ENCODE peak calls at places on chromosome 5, in nine cellular contexts. One of them, this sample, is unnamed.

GRCh38 chr5:79436224-79436623 is 77.7 kb downstream of the HOMER1 start:
- DNase-seq in gastrocnemius medialis: no peak
- DNase-seq in A549: peak
- DNase-seq in testis: no peak
- DNase-seq in uterus: no peak
- DNase-seq in heart left ventricle: no peak
- DNase-seq in sigmoid colon: no peak
- DNase-seq in transverse colon: no peak
- DNase-seq in body of pancreas: no peak
- DNase-seq in this sample: no peak

GRCh38 chr5:74594172-74595040 is 46.1 kb downstream of the ENC1 start:
- DNase-seq in gastrocnemius medialis: no peak
- DNase-seq in A549: no peak
- DNase-seq in testis: no peak
- DNase-seq in uterus: no peak
- DNase-seq in heart left ventricle: no peak
- DNase-seq in sigmoid colon: no peak
- DNase-seq in transverse colon: no peak
- DNase-seq in body of pancreas: no peak
- DNase-seq in this sample: no peak

GRCh38 chr5:172904643-172905345 is 54.4 kb upstream of the RPL26L1 start:
- DNase-seq in gastrocnemius medialis: peak
- DNase-seq in A549: peak
- DNase-seq in testis: peak
- DNase-seq in uterus: peak
- DNase-seq in heart left ventricle: peak
- DNase-seq in sigmoid colon: peak
- DNase-seq in transverse colon: peak
- DNase-seq in body of pancreas: peak
- DNase-seq in this sample: peak

GRCh38 chr5:172891716-172892421 is 57.8 kb downstream of the ERGIC1 start:
- DNase-seq in gastrocnemius medialis: peak
- DNase-seq in A549: peak
- DNase-seq in testis: no peak
- DNase-seq in uterus: peak
- DNase-seq in heart left ventricle: peak
- DNase-seq in sigmoid colon: peak
- DNase-seq in transverse colon: no peak
- DNase-seq in body of pancreas: peak
- DNase-seq in this sample: peak

GRCh38 chr5:151020304-151021031 is at the start of gene GPX3:
- DNase-seq in gastrocnemius medialis: peak
- DNase-seq in A549: peak
- DNase-seq in testis: peak
- DNase-seq in uterus: peak
- DNase-seq in heart left ventricle: peak
- DNase-seq in sigmoid colon: peak
- DNase-seq in transverse colon: peak
- DNase-seq in body of pancreas: peak
- DNase-seq in this sample: peak

GRCh38 chr5:42495908-42496307 is 72.7 kb downstream of the GHR start:
- DNase-seq in gastrocnemius medialis: peak
- DNase-seq in A549: no peak
- DNase-seq in testis: no peak
- DNase-seq in uterus: no peak
- DNase-seq in heart left ventricle: no peak
- DNase-seq in sigmoid colon: no peak
- DNase-seq in transverse colon: no peak
- DNase-seq in body of pancreas: no peak
- DNase-seq in this sample: no peak

GRCh38 chr5:73496984-73497457 is 1.2 kb upstream of the BTF3 start:
- DNase-seq in gastrocnemius medialis: no peak
- DNase-seq in A549: peak
- DNase-seq in testis: no peak
- DNase-seq in uterus: no peak
- DNase-seq in heart left ventricle: no peak
- DNase-seq in sigmoid colon: no peak
- DNase-seq in transverse colon: no peak
- DNase-seq in body of pancreas: no peak
- DNase-seq in this sample: no peak

GRCh38 chr5:129103397-129103796 is 8.8 kb downstream of the ISOC1 start:
- DNase-seq in gastrocnemius medialis: no peak
- DNase-seq in A549: no peak
- DNase-seq in testis: no peak
- DNase-seq in uterus: no peak
- DNase-seq in heart left ventricle: no peak
- DNase-seq in sigmoid colon: no peak
- DNase-seq in transverse colon: no peak
- DNase-seq in body of pancreas: no peak
- DNase-seq in this sample: no peak

GRCh38 chr5:76622973-76623596 is at the start of gene F2RL2:
- DNase-seq in gastrocnemius medialis: no peak
- DNase-seq in A549: peak
- DNase-seq in testis: no peak
- DNase-seq in uterus: peak
- DNase-seq in heart left ventricle: peak
- DNase-seq in sigmoid colon: peak
- DNase-seq in transverse colon: no peak
- DNase-seq in body of pancreas: no peak
- DNase-seq in this sample: peak

GRCh38 chr5:177309351-177310191 is 2.1 kb downstream of the MXD3 start:
- DNase-seq in gastrocnemius medialis: peak
- DNase-seq in A549: peak
- DNase-seq in testis: peak
- DNase-seq in uterus: no peak
- DNase-seq in heart left ventricle: peak
- DNase-seq in sigmoid colon: peak
- DNase-seq in transverse colon: peak
- DNase-seq in body of pancreas: peak
- DNase-seq in this sample: peak

GRCh38 chr5:11719888-11720481 is 184.3 kb downstream of the CTNND2 start:
- DNase-seq in gastrocnemius medialis: no peak
- DNase-seq in A549: peak
- DNase-seq in testis: peak
- DNase-seq in uterus: no peak
- DNase-seq in heart left ventricle: peak
- DNase-seq in sigmoid colon: no peak
- DNase-seq in transverse colon: peak
- DNase-seq in body of pancreas: peak
- DNase-seq in this sample: peak

DNA sequence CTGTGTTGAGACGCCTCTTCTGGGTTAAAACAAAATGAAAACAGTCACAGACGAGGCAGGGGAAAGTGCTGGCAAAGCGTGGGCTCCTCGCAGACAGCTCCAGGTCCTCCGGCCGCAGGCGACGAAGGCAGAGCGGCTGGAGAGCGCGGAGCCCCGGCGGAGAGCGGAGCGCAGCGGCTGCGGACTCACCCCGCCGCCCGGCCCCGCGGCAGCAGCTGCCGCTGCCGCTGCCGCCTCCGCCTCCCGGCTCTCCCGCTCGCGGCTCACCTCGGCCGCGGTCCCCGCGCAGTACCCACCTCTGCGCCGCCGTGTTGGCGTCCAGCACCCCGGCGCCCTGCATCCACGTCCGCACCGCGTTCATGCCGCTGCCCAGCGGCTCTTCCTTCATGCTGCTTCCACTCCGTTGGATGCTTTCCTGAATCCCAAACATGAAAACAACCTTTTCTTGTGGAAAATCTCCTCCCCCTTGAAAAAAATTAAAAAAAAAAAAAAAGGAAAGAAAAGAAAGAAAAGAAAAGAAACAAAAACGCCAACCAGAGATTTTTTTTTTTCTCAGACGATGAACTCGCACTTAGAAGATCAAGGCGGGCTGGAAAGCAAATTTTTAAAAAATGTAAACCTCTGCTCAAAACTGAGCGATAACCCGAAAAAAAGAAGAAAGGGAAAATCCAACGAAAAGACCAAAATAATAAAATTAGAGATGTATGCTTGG is 511 bp downstream of the EBF1 start:
- DNase-seq in gastrocnemius medialis: no peak
- DNase-seq in A549: peak
- DNase-seq in testis: no peak
- DNase-seq in uterus: peak
- DNase-seq in heart left ventricle: peak
- DNase-seq in sigmoid colon: no peak
- DNase-seq in transverse colon: no peak
- DNase-seq in body of pancreas: no peak
- DNase-seq in this sample: no peak
- TF ChIP-seq POLR2A in gastrocnemius medialis: no peak
- TF ChIP-seq POLR2A in A549: peak
- TF ChIP-seq POLR2A in testis: no peak
- TF ChIP-seq POLR2A in uterus: no peak
- TF ChIP-seq POLR2A in heart left ventricle: no peak
- TF ChIP-seq POLR2A in sigmoid colon: no peak
- TF ChIP-seq POLR2A in transverse colon: no peak
- TF ChIP-seq POLR2A in body of pancreas: no peak
- TF ChIP-seq POLR2A in this sample: no peak

GRCh38 chr5:159209438-159210305 is at the start of gene RNF145:
- DNase-seq in gastrocnemius medialis: peak
- DNase-seq in A549: peak
- DNase-seq in testis: peak
- DNase-seq in uterus: peak
- DNase-seq in heart left ventricle: peak
- DNase-seq in sigmoid colon: peak
- DNase-seq in transverse colon: peak
- DNase-seq in body of pancreas: peak
- DNase-seq in this sample: peak

GRCh38 chr5:159210846-159211245 is 1.5 kb upstream of the RNF145 start:
- DNase-seq in gastrocnemius medialis: no peak
- DNase-seq in A549: no peak
- DNase-seq in testis: no peak
- DNase-seq in uterus: no peak
- DNase-seq in heart left ventricle: no peak
- DNase-seq in sigmoid colon: no peak
- DNase-seq in transverse colon: no peak
- DNase-seq in body of pancreas: no peak
- DNase-seq in this sample: no peak

GRCh38 chr5:159211712-159212111 is 2.4 kb upstream of the RNF145 start:
- DNase-seq in gastrocnemius medialis: no peak
- DNase-seq in A549: no peak
- DNase-seq in testis: no peak
- DNase-seq in uterus: no peak
- DNase-seq in heart left ventricle: no peak
- DNase-seq in sigmoid colon: no peak
- DNase-seq in transverse colon: peak
- DNase-seq in body of pancreas: no peak
- DNase-seq in this sample: no peak

GRCh38 chr5:159208508-159209437 is 580 bp downstream of the RNF145 start:
- DNase-seq in gastrocnemius medialis: peak
- DNase-seq in A549: peak
- DNase-seq in testis: peak
- DNase-seq in uterus: peak
- DNase-seq in heart left ventricle: peak
- DNase-seq in sigmoid colon: peak
- DNase-seq in transverse colon: peak
- DNase-seq in body of pancreas: peak
- DNase-seq in this sample: peak

DNA sequence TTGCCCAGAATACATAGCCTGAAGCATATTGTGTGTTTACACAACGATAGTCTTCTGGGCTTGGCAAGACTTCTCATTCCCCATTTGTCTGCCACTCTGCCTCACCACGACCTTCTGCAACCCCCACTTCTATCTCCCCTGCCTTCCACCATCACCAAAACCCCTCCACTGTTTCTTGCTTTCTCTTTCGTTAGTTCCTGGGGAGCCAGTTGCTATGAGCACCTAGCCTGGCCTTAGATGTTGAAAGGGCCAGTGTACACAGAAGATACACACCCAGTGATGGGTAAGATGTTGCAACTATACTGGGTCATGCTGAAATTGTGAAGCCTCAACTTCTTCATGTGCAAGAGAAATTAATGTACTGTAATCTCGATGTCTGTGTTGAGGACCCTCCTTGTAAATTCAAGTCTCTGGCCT is 961 bp upstream of the RNF145 start:
- DNase-seq in gastrocnemius medialis: no peak
- DNase-seq in A549: peak
- DNase-seq in testis: no peak
- DNase-seq in uterus: no peak
- DNase-seq in heart left ventricle: no peak
- DNase-seq in sigmoid colon: no peak
- DNase-seq in transverse colon: peak
- DNase-seq in body of pancreas: no peak
- DNase-seq in this sample: no peak
- H3K4me3 ChIP-seq in gastrocnemius medialis: no peak
- H3K4me3 ChIP-seq in A549: peak
- H3K4me3 ChIP-seq in testis: no peak
- H3K4me3 ChIP-seq in uterus: no peak
- H3K4me3 ChIP-seq in heart left ventricle: peak
- H3K4me3 ChIP-seq in sigmoid colon: no peak
- H3K4me3 ChIP-seq in transverse colon: peak
- H3K4me3 ChIP-seq in body of pancreas: no peak
- H3K4me3 ChIP-seq in this sample: no peak

GRCh38 chr5:55160493-55161209 is 680 bp downstream of the GPX8 start:
- DNase-seq in gastrocnemius medialis: peak
- DNase-seq in A549: peak
- DNase-seq in testis: peak
- DNase-seq in uterus: peak
- DNase-seq in heart left ventricle: peak
- DNase-seq in sigmoid colon: peak
- DNase-seq in transverse colon: peak
- DNase-seq in body of pancreas: peak
- DNase-seq in this sample: no peak
- TF ChIP-seq POLR2A in gastrocnemius medialis: peak
- TF ChIP-seq POLR2A in A549: peak
- TF ChIP-seq POLR2A in testis: no peak
- TF ChIP-seq POLR2A in uterus: peak
- TF ChIP-seq POLR2A in heart left ventricle: no peak
- TF ChIP-seq POLR2A in sigmoid colon: no peak
- TF ChIP-seq POLR2A in transverse colon: no peak
- TF ChIP-seq POLR2A in body of pancreas: peak
- TF ChIP-seq POLR2A in this sample: no peak

GRCh38 chr5:36177715-36178556 is 26.0 kb downstream of the SKP2 start:
- DNase-seq in gastrocnemius medialis: no peak
- DNase-seq in A549: peak
- DNase-seq in testis: peak
- DNase-seq in uterus: no peak
- DNase-seq in heart left ventricle: no peak
- DNase-seq in sigmoid colon: no peak
- DNase-seq in transverse colon: no peak
- DNase-seq in body of pancreas: peak
- DNase-seq in this sample: no peak

GRCh38 chr5:36175043-36175442 is 23.1 kb downstream of the SKP2 start:
- DNase-seq in gastrocnemius medialis: no peak
- DNase-seq in A549: no peak
- DNase-seq in testis: no peak
- DNase-seq in uterus: no peak
- DNase-seq in heart left ventricle: no peak
- DNase-seq in sigmoid colon: no peak
- DNase-seq in transverse colon: no peak
- DNase-seq in body of pancreas: no peak
- DNase-seq in this sample: no peak

GRCh38 chr5:36179950-36180349 is 28.0 kb downstream of the SKP2 start:
- DNase-seq in gastrocnemius medialis: no peak
- DNase-seq in A549: no peak
- DNase-seq in testis: no peak
- DNase-seq in uterus: no peak
- DNase-seq in heart left ventricle: no peak
- DNase-seq in sigmoid colon: no peak
- DNase-seq in transverse colon: no peak
- DNase-seq in body of pancreas: no peak
- DNase-seq in this sample: no peak

GRCh38 chr5:36174119-36174518 is 22.2 kb downstream of the SKP2 start:
- DNase-seq in gastrocnemius medialis: no peak
- DNase-seq in A549: no peak
- DNase-seq in testis: no peak
- DNase-seq in uterus: no peak
- DNase-seq in heart left ventricle: no peak
- DNase-seq in sigmoid colon: no peak
- DNase-seq in transverse colon: no peak
- DNase-seq in body of pancreas: no peak
- DNase-seq in this sample: no peak

GRCh38 chr5:36177154-36177553 is 25.2 kb downstream of the SKP2 start:
- DNase-seq in gastrocnemius medialis: no peak
- DNase-seq in A549: no peak
- DNase-seq in testis: no peak
- DNase-seq in uterus: no peak
- DNase-seq in heart left ventricle: no peak
- DNase-seq in sigmoid colon: no peak
- DNase-seq in transverse colon: no peak
- DNase-seq in body of pancreas: no peak
- DNase-seq in this sample: no peak
- H3K4me3 ChIP-seq in gastrocnemius medialis: no peak
- H3K4me3 ChIP-seq in A549: no peak
- H3K4me3 ChIP-seq in testis: no peak
- H3K4me3 ChIP-seq in uterus: no peak
- H3K4me3 ChIP-seq in heart left ventricle: no peak
- H3K4me3 ChIP-seq in sigmoid colon: no peak
- H3K4me3 ChIP-seq in transverse colon: no peak
- H3K4me3 ChIP-seq in body of pancreas: no peak
- H3K4me3 ChIP-seq in this sample: no peak